ENCODE peak calls at places on chromosome 19, in four cellular contexts. H is HCT116, P is mesendoderm, O is mammary epithelial cell. L is an unnamed sample.

GRCh38 chr19:1016647-1017114 is 4.2 kb downstream of the TMEM259 start:
- DNase-seq in H (no peak), P (no peak), O (peak; percentile 71), L (no peak)

GRCh38 chr19:6738726-6739389 is 622 bp upstream of the TRIP10 start:
- DNase-seq in H (no peak), P (peak; percentile 98), O (peak; percentile 44), L (peak; percentile 96)

GRCh38 chr19:14318873-14319272 is 62.4 kb upstream of the ADGRE5 start:
- DNase-seq in H (no peak), P (peak; percentile 23), O (no peak), L (peak; percentile 81)

GRCh38 chr19:8340341-8341096 is 2.5 kb downstream of the KANK3 start:
- DNase-seq in H (no peak), P (no peak), O (no peak), L (peak; percentile 82)

GRCh38 chr19:13314761-13315160 is 164.6 kb downstream of the IER2 start:
- DNase-seq in H (no peak), P (no peak), O (no peak), L (no peak)

GRCh38 chr19:43467730-43468129 is 2.3 kb upstream of the LYPD3 start:
- DNase-seq in H (no peak), P (no peak), O (peak; percentile 76), L (no peak)

GRCh38 chr19:18756896-18757295 is 34.2 kb downstream of the COMP start:
- DNase-seq in H (no peak), P (no peak), O (peak; percentile 90), L (no peak)

GRCh38 chr19:58522709-58523108 is 3.1 kb upstream of the ZBTB45 start:
- DNase-seq in H (no peak), P (no peak), O (no peak), L (no peak)

GRCh38 chr19:16262618-16263017 is 62.0 kb upstream of the KLF2 start:
- DNase-seq in H (no peak), P (peak; percentile 21), O (no peak), L (peak; percentile 61)

GRCh38 chr19:30393046-30393445 is 20.9 kb downstream of the ZNF536 start:
- DNase-seq in H (no peak), P (no peak), O (no peak), L (peak; percentile 28)

GRCh38 chr19:17404015-17404414 is 1.4 kb downstream of the BST2 start:
- DNase-seq in H (no peak), P (no peak), O (no peak), L (peak; percentile 82)

GRCh38 chr19:14248578-14249011 is 42.6 kb upstream of the ADGRL1 start:
- DNase-seq in H (no peak), P (peak; percentile 98), O (no peak), L (peak; percentile 95)

GRCh38 chr19:29378126-29378525 is 147.7 kb upstream of the VSTM2B start:
- DNase-seq in H (no peak), P (no peak), O (no peak), L (peak; percentile 31)

GRCh38 chr19:12833747-12834417 is 497 bp downstream of the RTBDN start:
- DNase-seq in H (no peak), P (peak; percentile 62), O (no peak), L (peak; percentile 88)

GRCh38 chr19:44304659-44305193 is at the start of gene ZNF235:
- DNase-seq in H (peak; percentile 89), P (peak; percentile 99), O (peak; percentile 97), L (peak; percentile 96)

GRCh38 chr19:45075215-45076028 is 856 bp downstream of the ZNF296 start:
- DNase-seq in H (peak; percentile 54), P (peak; percentile 77), O (no peak), L (peak; percentile 88)

GRCh38 chr19:44847144-44848035 is 1.3 kb downstream of the NECTIN2 start:
- DNase-seq in H (peak; percentile 8), P (peak; percentile 76), O (peak; percentile 86), L (peak; percentile 88)

GRCh38 chr19:15116856-15117255 is 9.7 kb downstream of the SYDE1 start:
- DNase-seq in H (no peak), P (no peak), O (no peak), L (no peak)

GRCh38 chr19:2888739-2889224 is 11.9 kb upstream of the ZNF57 start:
- DNase-seq in H (no peak), P (no peak), O (peak; percentile 65), L (no peak)

GRCh38 chr19:18749362-18750231 is 41.5 kb downstream of the COMP start:
- DNase-seq in H (no peak), P (no peak), O (no peak), L (peak; percentile 42)

GRCh38 chr19:10811391-10812111 is 24.5 kb downstream of the TMED1 start:
- DNase-seq in H (no peak), P (no peak), O (no peak), L (no peak)

GRCh38 chr19:21593934-21594844 is 88.8 kb downstream of the ZNF429 start:
- DNase-seq in H (no peak), P (no peak), O (no peak), L (no peak)

DNA sequence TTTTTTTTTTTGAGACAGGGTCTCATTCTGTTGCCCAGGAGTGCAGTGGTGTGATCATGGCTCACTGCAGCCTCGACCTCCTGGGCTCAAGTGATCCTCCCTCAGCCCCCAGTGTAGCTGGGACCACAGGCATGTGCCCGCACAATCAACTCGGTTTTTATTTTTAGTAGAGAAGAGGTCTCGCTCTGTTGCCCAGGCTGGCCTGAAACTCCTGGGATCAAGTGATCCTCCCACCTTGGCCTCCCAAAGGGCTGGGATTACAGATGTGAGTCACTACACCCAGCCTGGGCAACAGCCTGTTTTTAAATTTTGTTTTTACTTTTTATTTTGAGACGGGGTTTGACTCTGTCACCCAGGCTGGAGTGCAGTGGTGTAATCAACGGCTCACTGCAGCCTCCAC is 2.3 kb upstream of the KDM4B start:
- DNase-seq in H (no peak), P (no peak), O (no peak), L (no peak)
- H3K9ac ChIP-seq in H (no peak overlapping the region), P (no peak overlapping the region), O (no peak overlapping the region), L (no peak overlapping the region)

GRCh38 chr19:55252760-55253159 is 6.1 kb downstream of the PPP6R1 start:
- DNase-seq in H (no peak), P (no peak), O (no peak), L (no peak)

GRCh38 chr19:55253264-55253663 is 5.6 kb downstream of the PPP6R1 start:
- DNase-seq in H (no peak), P (no peak), O (no peak), L (no peak)

GRCh38 chr19:55254625-55254977 is 4.2 kb downstream of the PPP6R1 start:
- DNase-seq in H (no peak), P (no peak), O (no peak), L (no peak)

GRCh38 chr19:55255618-55256423 is 3.0 kb downstream of the PPP6R1 start:
- DNase-seq in H (no peak), P (no peak), O (peak; percentile 69), L (no peak)

GRCh38 chr19:55253842-55254624 is 4.8 kb downstream of the PPP6R1 start:
- DNase-seq in H (no peak), P (no peak), O (no peak), L (no peak)
- H3K27ac ChIP-seq in H (no peak overlapping the region), P (no peak overlapping the region), O (no peak overlapping the region), L (no peak overlapping the region)

GRCh38 chr19:3978145-3978544 is 7.1 kb downstream of the EEF2 start:
- DNase-seq in H (no peak), P (no peak), O (no peak), L (peak; percentile 42)
- H3K4me3 ChIP-seq in H (no peak overlapping the region), P (no peak overlapping the region), O (no peak overlapping the region), L (no peak overlapping the region)

GRCh38 chr19:35744335-35744687 is 907 bp downstream of the U2AF1L4 start:
- DNase-seq in H (no peak), P (no peak), O (no peak), L (no peak)
- H3K9ac ChIP-seq in H (no peak overlapping the region), P (peak overlapping the region; percentile 60), O (no peak overlapping the region), L (peak overlapping the region; percentile 99)

GRCh38 chr19:46716672-46717033 is 261 bp downstream of the PRKD2 start:
- DNase-seq in H (no peak), P (peak; percentile 35), O (no peak), L (no peak)

GRCh38 chr19:46716013-46716671 is 772 bp downstream of the PRKD2 start:
- DNase-seq in H (no peak), P (peak; percentile 39), O (no peak), L (peak; percentile 82)

GRCh38 chr19:46717034-46717715 is at the start of gene PRKD2:
- DNase-seq in H (no peak), P (peak; percentile 93), O (peak; percentile 72), L (peak; percentile 98)

GRCh38 chr19:46714523-46715106 is 2.3 kb downstream of the PRKD2 start:
- DNase-seq in H (no peak), P (no peak), O (no peak), L (no peak)

GRCh38 chr19:46715620-46716012 is 1.3 kb downstream of the PRKD2 start:
- DNase-seq in H (no peak), P (no peak), O (no peak), L (peak; percentile 71)
- H3K27ac ChIP-seq in H (peak overlapping the region; percentile 90), P (peak overlapping the region; percentile 25), O (peak overlapping the region; percentile 82), L (no peak overlapping the region)